ENCODE peak calls at places on chromosomes 5 and 9, in seven cellular contexts. V, X, I, M, F, Z and Q are unnamed samples.

GRCh38 chr9:102253099-102253498 is 514.7 kb upstream of the GRIN3A start:
- DNase-seq in V (no peak), X (no peak), I (no peak), M (no peak), F (no peak), Z (no peak), Q (no peak)

GRCh38 chr5:136814621-136815378 is 449.5 kb upstream of the TRPC7 start:
- DNase-seq in V (no peak), X (no peak), I (no peak), M (no peak), F (no peak), Z (no peak), Q (no peak)

GRCh38 chr9:70347046-70347445 is 67.4 kb downstream of the KLF9 start:
- DNase-seq in V (no peak), X (no peak), I (no peak), M (no peak), F (no peak), Z (no peak), Q (no peak)

GRCh38 chr9:99226054-99226453 is 4.0 kb downstream of the SEC61B start:
- DNase-seq in V (no peak), X (no peak), I (no peak), M (no peak), F (no peak), Z (no peak), Q (no peak)

GRCh38 chr5:134552301-134552700 is 26.8 kb downstream of the JADE2 start:
- DNase-seq in V (no peak), X (peak), I (no peak), M (no peak), F (no peak), Z (no peak), Q (no peak)

GRCh38 chr9:117815315-117815714 is 111.1 kb downstream of the TLR4 start:
- DNase-seq in V (no peak), X (no peak), I (no peak), M (no peak), F (no peak), Z (no peak), Q (no peak)

GRCh38 chr9:123426406-123426805 is 70.4 kb downstream of the CRB2 start:
- DNase-seq in V (peak), X (no peak), I (no peak), M (no peak), F (no peak), Z (no peak), Q (no peak)

GRCh38 chr5:125870271-125870670 is 552.9 kb upstream of the GRAMD2B start:
- DNase-seq in V (no peak), X (no peak), I (no peak), M (no peak), F (no peak), Z (no peak), Q (no peak)

GRCh38 chr9:126986506-126986951 is 71.9 kb downstream of the RALGPS1 start:
- DNase-seq in V (no peak), X (no peak), I (no peak), M (no peak), F (no peak), Z (no peak), Q (no peak)

GRCh38 chr5:127802477-127802865 is 99.3 kb downstream of the CCDC192 start:
- DNase-seq in V (no peak), X (no peak), I (no peak), M (no peak), F (no peak), Z (no peak), Q (no peak)

GRCh38 chr5:58491216-58491892 is at the start of gene GAPT:
- DNase-seq in V (no peak), X (no peak), I (no peak), M (no peak), F (no peak), Z (no peak), Q (no peak)

GRCh38 chr5:607541-608285 is 4.4 kb upstream of the CEP72 start:
- DNase-seq in V (no peak), X (peak), I (no peak), M (no peak), F (no peak), Z (peak), Q (no peak)